ENCODE peak calls at places on chromosome 13, in nine cellular contexts. C is osteocyte, K is HCT116, J is dorsolateral prefrontal cortex, T is osteoblast, R is IMR-90, G is foreskin fibroblast, N is mucosa of descending colon, W is kidney epithelial cell. U is an unnamed sample.

GRCh38 chr13:38872693-38873092 is 117.9 kb downstream of the STOML3 start:
- DNase-seq in J (peak), G (peak), R (peak), C (no peak), T (no peak), N (no peak), K (peak), W (no peak), U (no peak)

GRCh38 chr13:93476175-93476574 is 249.6 kb downstream of the GPC6 start:
- DNase-seq in T (peak), R (peak), N (no peak), J (no peak), K (no peak), G (peak), W (peak), C (no peak), U (no peak)

GRCh38 chr13:52892925-52893324 is 44.5 kb upstream of the PCDH8 start:
- DNase-seq in K (no peak), R (no peak), T (no peak), W (no peak), J (no peak), C (no peak), N (no peak), G (no peak), U (no peak)

GRCh38 chr13:109140777-109141354 is 511.5 kb downstream of the MYO16 start:
- DNase-seq in J (no peak), R (no peak), W (no peak), K (no peak), G (no peak), T (peak), N (no peak), C (no peak), U (no peak)

GRCh38 chr13:97226013-97226412 is 3.9 kb downstream of the MBNL2 start:
- DNase-seq in K (no peak), W (no peak), J (peak), C (no peak), G (no peak), T (no peak), R (no peak), N (peak), U (no peak)

GRCh38 chr13:109426690-109426990 is 359.7 kb downstream of the IRS2 start:
- DNase-seq in J (no peak), G (peak), C (no peak), R (no peak), K (no peak), N (no peak), T (no peak), W (no peak), U (no peak)

GRCh38 chr13:113901642-113902041 is 37.8 kb upstream of the GAS6 start:
- DNase-seq in C (peak), J (no peak), W (no peak), K (no peak), N (no peak), T (no peak), G (no peak), R (no peak), U (peak)

GRCh38 chr13:22357132-22357531 is 686.3 kb downstream of the FGF9 start:
- DNase-seq in G (peak), C (no peak), T (no peak), R (no peak), J (no peak), N (no peak), K (no peak), W (peak), U (no peak)

GRCh38 chr13:75390229-75390628 is 91.7 kb downstream of the TBC1D4 start:
- DNase-seq in J (no peak), T (no peak), R (no peak), N (no peak), K (no peak), W (no peak), C (no peak), G (no peak), U (no peak)

GRCh38 chr13:102940143-102940542 is 94.3 kb downstream of the ERCC5 start:
- DNase-seq in K (no peak), N (no peak), J (no peak), W (no peak), C (no peak), T (no peak), R (no peak), G (no peak), U (no peak)

GRCh38 chr13:102945324-102945815 is 99.5 kb downstream of the ERCC5 start:
- DNase-seq in K (no peak), T (no peak), J (no peak), R (no peak), N (no peak), G (no peak), C (no peak), W (no peak), U (no peak)

GRCh38 chr13:102940770-102941169 is 94.9 kb downstream of the ERCC5 start:
- DNase-seq in N (no peak), W (no peak), G (no peak), C (no peak), J (no peak), R (no peak), K (no peak), T (no peak), U (no peak)

GRCh38 chr13:102948006-102948405 is 102.2 kb downstream of the ERCC5 start:
- DNase-seq in C (no peak), R (no peak), J (peak), K (no peak), G (peak), T (no peak), W (no peak), N (no peak), U (no peak)

DNA sequence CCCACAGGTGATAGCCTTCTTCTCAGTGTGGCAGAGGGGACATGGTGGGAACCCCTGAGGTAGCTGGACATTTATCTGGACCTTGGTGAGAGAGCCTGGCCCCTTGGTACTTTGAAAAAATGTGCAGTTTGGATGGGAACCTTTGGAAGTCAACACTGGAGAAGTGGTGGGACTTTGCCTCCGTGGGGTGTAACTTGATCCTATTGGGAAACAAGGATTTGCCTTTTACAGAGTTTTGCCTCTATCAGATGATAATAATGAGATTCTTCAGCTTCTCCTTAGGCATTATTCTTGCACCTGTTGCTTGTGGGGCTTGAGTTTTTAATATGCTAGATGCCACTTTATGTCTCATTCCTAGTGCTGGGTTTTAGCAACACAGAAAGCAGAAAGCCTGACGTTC is 99.0 kb downstream of the ERCC5 start:
- DNase-seq in J (no peak), C (no peak), N (no peak), R (no peak), W (no peak), G (no peak), K (no peak), T (no peak), U (no peak)
- TF ChIP-seq CTCF in J (no peak), C (no peak), N (no peak), R (no peak), W (no peak), G (no peak), K (no peak), T (no peak), U (no peak)

GRCh38 chr13:47611664-47612288 is 389.3 kb downstream of the SUCLA2 start:
- DNase-seq in J (no peak), K (no peak), N (no peak), C (no peak), W (peak), R (peak), T (no peak), G (peak), U (no peak)
- TF ChIP-seq CTCF in J (no peak), K (no peak), N (no peak), C (no peak), W (no peak), R (no peak), T (no peak), G (no peak), U (no peak)

GRCh38 chr13:102346769-102347168 is 55.1 kb downstream of the FGF14 start:
- DNase-seq in K (no peak), T (no peak), N (no peak), C (no peak), W (no peak), J (no peak), G (no peak), R (no peak), U (no peak)
- TF ChIP-seq CTCF in K (no peak), T (no peak), N (no peak), C (no peak), W (no peak), J (no peak), G (no peak), R (no peak), U (no peak)

DNA sequence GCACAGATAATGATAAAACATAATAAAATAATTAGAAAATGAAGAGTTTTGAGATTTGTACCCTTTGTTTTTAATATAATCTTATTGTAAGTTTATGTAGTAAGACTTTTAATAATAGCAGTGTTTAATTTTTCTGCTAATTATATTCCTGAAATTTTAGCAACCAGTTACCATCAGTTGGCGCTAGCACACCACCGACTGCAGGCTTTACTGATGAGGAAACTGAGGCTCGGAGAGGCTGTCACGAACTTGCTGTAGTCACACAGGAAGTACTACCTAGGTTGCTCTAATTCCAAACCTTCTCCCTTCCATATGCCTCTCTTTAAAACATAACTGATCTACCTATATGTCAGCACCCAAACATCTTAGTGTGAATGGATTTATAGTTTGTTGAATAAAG is 1.0 kb upstream of the RFXAP start:
- DNase-seq in T (no peak), K (no peak), J (no peak), C (no peak), G (no peak), W (no peak), N (no peak), R (no peak), U (no peak)
- TF ChIP-seq CTCF in T (no peak), K (no peak), J (no peak), C (no peak), G (no peak), W (no peak), N (no peak), R (no peak), U (no peak)

GRCh38 chr13:33312150-33312908 is 26.8 kb upstream of the STARD13 start:
- DNase-seq in R (peak), K (no peak), G (peak), N (no peak), J (no peak), T (no peak), W (no peak), C (no peak), U (no peak)
- TF ChIP-seq CTCF in R (peak), K (peak), G (peak), N (no peak), J (peak), T (peak), W (no peak), C (peak), U (no peak)

GRCh38 chr13:91291078-91291477 is 56.4 kb upstream of the MIR17HG start:
- DNase-seq in G (no peak), T (no peak), C (no peak), R (no peak), W (no peak), K (no peak), N (no peak), J (no peak), U (no peak)
- TF ChIP-seq CTCF in G (no peak), T (no peak), C (peak), R (no peak), W (no peak), K (no peak), N (no peak), J (peak), U (no peak)

DNA sequence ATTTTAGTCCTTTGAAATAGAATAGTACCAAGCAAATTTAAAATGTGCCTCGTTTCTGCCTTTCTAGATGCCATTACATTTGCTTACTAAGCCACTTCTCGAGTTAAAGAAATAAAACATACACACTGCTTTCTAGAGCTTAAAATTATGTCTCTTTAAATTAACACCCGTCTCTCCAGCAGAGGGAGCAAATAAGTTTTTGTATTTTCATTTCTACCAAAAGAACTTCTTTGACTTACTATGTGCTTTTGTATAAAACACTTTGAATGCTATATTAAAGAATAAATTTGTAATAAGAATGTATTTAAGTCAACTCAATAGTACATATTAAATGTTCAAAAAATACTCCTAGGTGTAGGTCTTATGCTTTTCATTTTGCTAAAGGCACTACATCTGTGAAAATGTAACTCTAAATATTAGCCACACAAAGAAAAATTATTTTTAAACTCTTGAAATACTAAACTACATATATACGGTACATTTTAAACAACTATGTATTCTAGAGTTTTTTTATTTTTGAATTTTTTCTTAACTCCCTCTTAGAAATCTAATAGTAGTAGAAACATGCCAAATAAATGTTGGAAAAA is 269.3 kb upstream of the MIR17HG start:
- DNase-seq in N (no peak), K (no peak), W (no peak), T (no peak), R (no peak), J (no peak), C (no peak), G (no peak), U (no peak)
- TF ChIP-seq CTCF in N (no peak), K (no peak), W (peak), T (no peak), R (no peak), J (peak), C (peak), G (peak), U (no peak)

GRCh38 chr13:110525328-110526319 is 35.9 kb downstream of the RAB20 start:
- DNase-seq in K (no peak), C (no peak), N (peak), R (no peak), T (peak), G (no peak), J (no peak), W (no peak), U (no peak)
- TF ChIP-seq CTCF in K (no peak), C (no peak), N (no peak), R (no peak), T (no peak), G (no peak), J (no peak), W (no peak), U (no peak)

DNA sequence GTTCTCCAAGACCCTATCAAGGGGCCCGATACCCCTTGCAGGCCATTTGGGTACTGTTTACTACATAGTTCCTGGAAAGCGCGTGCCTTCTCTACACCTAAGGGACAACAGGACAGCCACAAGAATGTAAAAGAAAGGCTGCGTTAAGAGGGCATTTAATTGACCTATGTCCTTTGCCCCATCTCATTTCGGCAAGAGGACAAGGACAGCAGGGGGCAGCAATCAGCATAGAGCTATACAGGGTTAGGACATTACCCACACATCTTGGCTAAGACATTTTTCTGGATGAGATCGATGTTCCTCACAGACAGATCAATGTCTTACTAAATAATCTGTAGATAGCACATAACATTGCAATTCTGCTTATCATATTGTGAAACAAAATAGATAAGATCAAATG is 41.2 kb downstream of the FLT3 start:
- DNase-seq in W (no peak), K (peak), N (no peak), T (no peak), R (peak), C (no peak), J (no peak), G (peak), U (no peak)
- TF ChIP-seq CTCF in W (peak), K (peak), N (no peak), T (peak), R (peak), C (peak), J (peak), G (peak), U (no peak)

GRCh38 chr13:44738463-44738862 is 162.3 kb upstream of the TSC22D1 start:
- DNase-seq in C (no peak), K (no peak), W (no peak), J (no peak), T (no peak), R (no peak), G (no peak), N (no peak), U (no peak)

GRCh38 chr13:44739539-44739938 is 163.4 kb upstream of the TSC22D1 start:
- DNase-seq in K (no peak), T (no peak), G (peak), R (peak), W (no peak), C (no peak), N (no peak), J (no peak), U (no peak)

GRCh38 chr13:44735806-44736205 is 159.7 kb upstream of the TSC22D1 start:
- DNase-seq in J (no peak), T (no peak), G (no peak), N (no peak), C (no peak), R (no peak), W (no peak), K (no peak), U (no peak)

GRCh38 chr13:44734204-44734707 is 158.1 kb upstream of the TSC22D1 start:
- DNase-seq in G (peak), J (no peak), W (no peak), R (peak), K (no peak), N (no peak), C (no peak), T (no peak), U (no peak)

DNA sequence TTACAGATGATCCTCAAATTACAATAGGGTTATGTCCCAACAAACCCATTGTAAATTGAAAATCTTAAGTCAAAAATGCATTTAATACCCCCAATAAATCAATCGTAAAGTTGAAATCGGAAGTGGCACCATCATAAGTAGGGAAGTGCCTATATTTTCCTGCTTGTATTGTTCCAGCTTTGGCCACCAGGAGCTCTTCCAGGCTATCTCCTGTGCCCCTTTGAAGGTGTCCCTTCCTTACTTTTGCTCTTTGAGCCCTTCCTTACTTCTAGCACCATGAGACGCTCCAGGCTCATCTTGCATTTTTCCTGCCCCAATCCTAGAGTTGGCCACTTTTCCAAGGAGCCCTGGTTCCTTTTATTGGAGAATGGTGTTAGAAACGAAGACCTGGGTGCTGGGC is 163.0 kb upstream of the TSC22D1 start:
- DNase-seq in J (no peak), W (no peak), C (no peak), T (no peak), R (no peak), K (no peak), N (no peak), G (no peak), U (no peak)
- TF ChIP-seq CTCF in J (no peak), W (peak), C (no peak), T (peak), R (no peak), K (no peak), N (no peak), G (no peak), U (no peak)